ENCODE peak calls at places on chromosome 2, in seven cellular contexts. One of them, this sample, is unnamed.
A peak's percentile ranks its signal among the peaks of the same experiment; 100 is the strongest.

GRCh38 chr2:200700856-200701255 is 110.9 kb upstream of the BZW1 start:
- DNase-seq in suprapubic skin: no peak
- DNase-seq in upper lobe of left lung: no peak
- DNase-seq in GM12878: no peak
- DNase-seq in tibial nerve: no peak
- DNase-seq in stomach: no peak
- DNase-seq in H1: no peak
- DNase-seq in this sample: no peak

GRCh38 chr2:88818381-88818780 is 126.9 kb downstream of the RPIA start:
- DNase-seq in suprapubic skin: no peak
- DNase-seq in tibial nerve: no peak
- DNase-seq in GM12878: no peak
- DNase-seq in upper lobe of left lung: no peak
- DNase-seq in H1: no peak
- DNase-seq in stomach: no peak
- DNase-seq in this sample: no peak

GRCh38 chr2:53058526-53058925 is 709.1 kb upstream of the CHAC2 start:
- DNase-seq in upper lobe of left lung: no peak
- DNase-seq in tibial nerve: no peak
- DNase-seq in GM12878: no peak
- DNase-seq in stomach: no peak
- DNase-seq in suprapubic skin: no peak
- DNase-seq in H1: no peak
- DNase-seq in this sample: no peak

GRCh38 chr2:67694464-67694863 is 297.3 kb downstream of the ETAA1 start:
- DNase-seq in upper lobe of left lung: peak; percentile 37
- DNase-seq in stomach: no peak
- DNase-seq in GM12878: no peak
- DNase-seq in suprapubic skin: no peak
- DNase-seq in H1: peak; percentile 50
- DNase-seq in tibial nerve: no peak
- DNase-seq in this sample: no peak

GRCh38 chr2:72806280-72806955 is 19.4 kb downstream of the EXOC6B start:
- DNase-seq in tibial nerve: no peak
- DNase-seq in H1: no peak
- DNase-seq in upper lobe of left lung: no peak
- DNase-seq in suprapubic skin: no peak
- DNase-seq in stomach: no peak
- DNase-seq in GM12878: no peak
- DNase-seq in this sample: no peak

GRCh38 chr2:224613543-224614317 is 28.6 kb upstream of the CUL3 start:
- DNase-seq in tibial nerve: no peak
- DNase-seq in suprapubic skin: no peak
- DNase-seq in upper lobe of left lung: no peak
- DNase-seq in stomach: no peak
- DNase-seq in H1: no peak
- DNase-seq in GM12878: no peak
- DNase-seq in this sample: no peak

GRCh38 chr2:67290451-67290991 is 106.6 kb upstream of the ETAA1 start:
- DNase-seq in suprapubic skin: no peak
- DNase-seq in H1: no peak
- DNase-seq in tibial nerve: no peak
- DNase-seq in upper lobe of left lung: no peak
- DNase-seq in stomach: no peak
- DNase-seq in GM12878: no peak
- DNase-seq in this sample: no peak

GRCh38 chr2:211881449-211881848 is 657.2 kb downstream of the ERBB4 start:
- DNase-seq in GM12878: no peak
- DNase-seq in suprapubic skin: no peak
- DNase-seq in H1: no peak
- DNase-seq in tibial nerve: no peak
- DNase-seq in upper lobe of left lung: no peak
- DNase-seq in stomach: no peak
- DNase-seq in this sample: no peak

GRCh38 chr2:24210106-24210455 is 35.2 kb downstream of the FAM228A start:
- DNase-seq in upper lobe of left lung: no peak
- DNase-seq in stomach: no peak
- DNase-seq in suprapubic skin: no peak
- DNase-seq in GM12878: no peak
- DNase-seq in H1: no peak
- DNase-seq in tibial nerve: no peak
- DNase-seq in this sample: no peak
- H3K36me3 ChIP-seq in upper lobe of left lung: peaks cover 98% of the 10 kb centered on the region
- H3K36me3 ChIP-seq in stomach: peaks cover 100% of the 10 kb centered on the region
- H3K36me3 ChIP-seq in suprapubic skin: peaks cover 77% of the 10 kb centered on the region
- H3K36me3 ChIP-seq in GM12878: peaks cover 28% of the 10 kb centered on the region
- H3K36me3 ChIP-seq in H1: no peaks in the 10 kb centered on the region
- H3K36me3 ChIP-seq in tibial nerve: peaks cover 96% of the 10 kb centered on the region
- H3K36me3 ChIP-seq in this sample: peaks cover 87% of the 10 kb centered on the region

GRCh38 chr2:45902379-45902778 is 250.9 kb downstream of the PRKCE start:
- DNase-seq in suprapubic skin: no peak
- DNase-seq in upper lobe of left lung: no peak
- DNase-seq in stomach: no peak
- DNase-seq in GM12878: no peak
- DNase-seq in H1: no peak
- DNase-seq in tibial nerve: no peak
- DNase-seq in this sample: no peak

GRCh38 chr2:45905643-45905969 is 254.1 kb downstream of the PRKCE start:
- DNase-seq in GM12878: no peak
- DNase-seq in upper lobe of left lung: no peak
- DNase-seq in stomach: no peak
- DNase-seq in suprapubic skin: no peak
- DNase-seq in H1: no peak
- DNase-seq in tibial nerve: no peak
- DNase-seq in this sample: no peak

GRCh38 chr2:45904931-45905642 is 253.6 kb downstream of the PRKCE start:
- DNase-seq in H1: no peak
- DNase-seq in GM12878: no peak
- DNase-seq in tibial nerve: no peak
- DNase-seq in suprapubic skin: no peak
- DNase-seq in upper lobe of left lung: no peak
- DNase-seq in stomach: no peak
- DNase-seq in this sample: no peak

GRCh38 chr2:45902952-45903351 is 251.5 kb downstream of the PRKCE start:
- DNase-seq in tibial nerve: no peak
- DNase-seq in stomach: no peak
- DNase-seq in suprapubic skin: no peak
- DNase-seq in H1: no peak
- DNase-seq in GM12878: no peak
- DNase-seq in upper lobe of left lung: no peak
- DNase-seq in this sample: no peak

DNA sequence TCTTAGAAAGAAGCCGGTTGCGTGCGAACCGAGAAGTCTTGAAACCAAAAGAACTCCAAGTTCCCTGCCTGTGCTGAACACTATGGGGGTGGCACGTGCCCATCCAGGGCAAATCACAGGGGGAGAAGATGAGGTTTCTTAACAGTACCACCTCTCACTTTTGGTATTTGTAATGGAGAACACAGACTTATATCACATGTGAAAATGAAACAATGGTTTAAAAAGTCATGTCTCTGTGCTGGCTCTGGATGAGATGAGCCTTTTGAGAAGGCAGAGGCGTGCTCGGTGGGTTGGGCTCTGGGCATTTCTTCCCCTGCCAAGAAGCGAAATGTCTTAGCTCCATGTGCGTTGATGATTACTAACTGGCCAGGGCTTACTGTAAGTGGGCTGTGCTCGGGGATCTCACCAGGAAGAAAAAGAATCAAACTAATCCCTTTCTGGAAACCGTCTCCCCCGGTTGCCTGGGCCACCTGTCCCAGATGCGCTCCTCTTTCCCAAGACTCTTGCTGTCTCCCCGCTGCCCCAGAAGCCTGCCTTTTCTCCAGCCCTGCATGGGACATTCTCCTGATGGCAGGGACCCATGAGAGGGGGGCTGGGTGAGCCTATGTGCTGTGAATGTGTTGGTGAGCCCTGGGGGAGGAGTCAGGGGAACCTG is 252.9 kb downstream of the PRKCE start:
- DNase-seq in suprapubic skin: no peak
- DNase-seq in stomach: no peak
- DNase-seq in tibial nerve: no peak
- DNase-seq in GM12878: no peak
- DNase-seq in H1: no peak
- DNase-seq in upper lobe of left lung: peak; percentile 19
- DNase-seq in this sample: no peak
- TF ChIP-seq EP300 in suprapubic skin: no peak
- TF ChIP-seq EP300 in stomach: no peak
- TF ChIP-seq EP300 in tibial nerve: no peak
- TF ChIP-seq EP300 in GM12878: peak; percentile 52
- TF ChIP-seq EP300 in H1: no peak
- TF ChIP-seq EP300 in upper lobe of left lung: no peak
- TF ChIP-seq EP300 in this sample: no peak

DNA sequence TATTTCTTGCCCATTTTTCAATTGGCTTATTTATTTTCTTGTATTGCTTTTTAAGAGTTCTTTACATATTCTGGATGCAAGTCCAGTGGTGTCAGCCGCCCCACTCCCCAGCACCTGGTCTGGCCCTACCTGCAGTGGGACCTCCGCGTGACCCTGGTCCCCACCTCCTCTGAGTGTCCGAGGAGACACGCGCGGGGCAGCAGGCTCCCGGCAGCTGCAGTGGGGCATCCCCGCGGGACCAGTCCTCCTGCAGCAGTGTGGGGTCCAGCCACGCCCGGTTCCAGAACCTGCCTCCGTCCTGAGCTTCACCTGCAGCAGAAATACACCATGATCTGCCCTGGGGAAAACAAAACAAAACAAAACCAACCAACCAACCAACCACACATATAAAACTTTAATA is 48.9 kb upstream of the IL1R1 start:
- DNase-seq in H1: no peak
- DNase-seq in suprapubic skin: no peak
- DNase-seq in tibial nerve: no peak
- DNase-seq in stomach: no peak
- DNase-seq in GM12878: no peak
- DNase-seq in upper lobe of left lung: peak; percentile 66
- DNase-seq in this sample: no peak
- H3K4me1 ChIP-seq in H1: no peaks in the 10 kb centered on the region
- H3K4me1 ChIP-seq in suprapubic skin: no peaks in the 10 kb centered on the region
- H3K4me1 ChIP-seq in tibial nerve: no peaks in the 10 kb centered on the region
- H3K4me1 ChIP-seq in stomach: no peaks in the 10 kb centered on the region
- H3K4me1 ChIP-seq in GM12878: no peaks in the 10 kb centered on the region
- H3K4me1 ChIP-seq in upper lobe of left lung: peaks cover 8% of the 10 kb centered on the region
- H3K4me1 ChIP-seq in this sample: no peaks in the 10 kb centered on the region

GRCh38 chr2:241241669-241242068 is 53.2 kb downstream of the ANO7 start:
- DNase-seq in GM12878: no peak
- DNase-seq in tibial nerve: no peak
- DNase-seq in stomach: no peak
- DNase-seq in upper lobe of left lung: no peak
- DNase-seq in H1: no peak
- DNase-seq in suprapubic skin: no peak
- DNase-seq in this sample: no peak

GRCh38 chr2:241244368-241244767 is 55.9 kb downstream of the ANO7 start:
- DNase-seq in tibial nerve: no peak
- DNase-seq in stomach: no peak
- DNase-seq in upper lobe of left lung: no peak
- DNase-seq in GM12878: no peak
- DNase-seq in suprapubic skin: no peak
- DNase-seq in H1: no peak
- DNase-seq in this sample: no peak

GRCh38 chr2:241239552-241240202 is 51.2 kb downstream of the ANO7 start:
- DNase-seq in GM12878: no peak
- DNase-seq in tibial nerve: no peak
- DNase-seq in upper lobe of left lung: no peak
- DNase-seq in stomach: no peak
- DNase-seq in suprapubic skin: peak; percentile 51
- DNase-seq in H1: no peak
- DNase-seq in this sample: no peak

GRCh38 chr2:241240320-241241004 is 52.0 kb downstream of the ANO7 start:
- DNase-seq in suprapubic skin: peak; percentile 50
- DNase-seq in H1: no peak
- DNase-seq in tibial nerve: no peak
- DNase-seq in upper lobe of left lung: no peak
- DNase-seq in stomach: no peak
- DNase-seq in GM12878: no peak
- DNase-seq in this sample: no peak

DNA sequence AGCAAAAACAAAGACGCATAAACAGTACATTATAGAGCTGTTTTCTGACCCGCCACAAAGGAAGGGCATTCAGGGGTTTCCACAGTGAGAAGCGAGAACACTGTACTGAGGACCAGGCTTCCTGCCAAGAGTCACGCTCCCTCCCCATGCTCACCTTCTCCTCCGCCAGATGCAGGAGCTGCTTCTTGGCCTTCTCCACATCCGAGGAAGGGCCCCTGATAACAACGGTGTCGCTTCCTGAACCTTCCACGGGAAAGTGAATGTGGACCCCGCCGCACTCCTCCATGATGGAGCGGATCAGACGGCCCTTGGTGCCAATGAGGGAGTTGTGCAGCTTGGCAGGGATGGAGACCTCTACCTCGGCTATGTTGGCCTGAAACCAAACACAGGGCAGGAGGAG is 53.8 kb downstream of the ANO7 start:
- DNase-seq in GM12878: no peak
- DNase-seq in tibial nerve: no peak
- DNase-seq in stomach: no peak
- DNase-seq in upper lobe of left lung: no peak
- DNase-seq in H1: no peak
- DNase-seq in suprapubic skin: peak; percentile 51
- DNase-seq in this sample: no peak
- H3K36me3 ChIP-seq in GM12878: peaks cover 47% of the 10 kb centered on the region
- H3K36me3 ChIP-seq in tibial nerve: peaks cover 98% of the 10 kb centered on the region
- H3K36me3 ChIP-seq in stomach: peaks cover 100% of the 10 kb centered on the region
- H3K36me3 ChIP-seq in upper lobe of left lung: peaks cover 100% of the 10 kb centered on the region
- H3K36me3 ChIP-seq in H1: peaks cover 80% of the 10 kb centered on the region
- H3K36me3 ChIP-seq in suprapubic skin: peaks cover 98% of the 10 kb centered on the region
- H3K36me3 ChIP-seq in this sample: peaks cover 86% of the 10 kb centered on the region